ENCODE peak calls at places on chromosome 16, in four cellular contexts. R is naive thymus-derived CD8-positive, alpha-beta T cell; E is B cell; S is activated T-cell treated with anti-CD3 and anti-CD28 coated beads, Interleukin-2, amount 50 U/mL, for 72 hours. X is an unnamed sample.

GRCh38 chr16:29816694-29817441 is 916 bp downstream of the PAGR1 start:
- DNase-seq in E (no peak), R (peak; percentile 30), S (peak; percentile 68), X (peak; percentile 85)

GRCh38 chr16:66434619-66435430 is 7.7 kb downstream of the BEAN1 start:
- DNase-seq in E (no peak), S (no peak), R (no peak), X (no peak)

GRCh38 chr16:86578056-86578455 is 293 bp upstream of the FOXL1 start:
- DNase-seq in S (no peak), R (no peak), E (no peak), X (no peak)

GRCh38 chr16:23952128-23953041 is 116.6 kb downstream of the PRKCB start:
- DNase-seq in S (peak; percentile 41), R (peak; percentile 43), E (no peak), X (peak; percentile 86)

GRCh38 chr16:57799619-57800212 is 2.6 kb downstream of the KIFC3 start:
- DNase-seq in R (no peak), S (no peak), E (no peak), X (no peak)

GRCh38 chr16:85884808-85885463 is 14.0 kb upstream of the IRF8 start:
- DNase-seq in S (no peak), R (no peak), E (no peak), X (no peak)

GRCh38 chr16:66188786-66189725 is 177.4 kb upstream of the CDH5 start:
- DNase-seq in S (no peak), E (no peak), R (no peak), X (no peak)

GRCh38 chr16:48235556-48236136 is 8.5 kb upstream of the LONP2 start:
- DNase-seq in R (no peak), S (no peak), E (no peak), X (no peak)

GRCh38 chr16:1771072-1771863 is at the start of gene NME3:
- DNase-seq in S (peak; percentile 91), E (peak; percentile 67), R (peak; percentile 41), X (peak; percentile 85)

GRCh38 chr16:54121084-54121483 is 165.5 kb downstream of the IRX3 start:
- DNase-seq in E (no peak), R (no peak), S (no peak), X (no peak)

GRCh38 chr16:10566613-10567012 is 13.8 kb downstream of the EMP2 start:
- DNase-seq in S (no peak), E (no peak), R (no peak), X (no peak)

GRCh38 chr16:30761427-30761927 is 385 bp downstream of the CFAP119 start:
- DNase-seq in S (peak; percentile 43), R (peak; percentile 21), E (peak; percentile 64), X (peak; percentile 77)

GRCh38 chr16:54465063-54465462 is 178.5 kb upstream of the IRX3 start:
- DNase-seq in S (no peak), E (no peak), R (no peak), X (no peak)

GRCh38 chr16:3950343-3951193 is 70.1 kb upstream of the CREBBP start:
- DNase-seq in E (no peak), S (no peak), R (no peak), X (no peak)

GRCh38 chr16:84061236-84061830 is 18.7 kb upstream of the SLC38A8 start:
- DNase-seq in S (no peak), E (no peak), R (no peak), X (no peak)

GRCh38 chr16:87119748-87120147 is 197.4 kb downstream of the C16orf95 start:
- DNase-seq in S (no peak), R (no peak), E (no peak), X (no peak)

GRCh38 chr16:79767597-79768280 is 167.2 kb upstream of the MAF start:
- DNase-seq in S (no peak), E (no peak), R (no peak), X (no peak)

X was measured in activated CD8-positive, alpha-beta T cell treated with anti-CD3 and anti-CD28 coated beads for 36 hours.